ENCODE peak calls at places on chromosomes 4 and X, in eight cellular contexts. M is posterior vena cava; U is A549; A is Peyer's patch; Y is Right ventricle myocardium inferior; O is HCEC 1CT; N is activated CD4-positive, alpha-beta T cell treated with anti-CD3 and anti-CD28 coated beads for 1 hour; C is Ammon's horn. X is an unnamed sample.

GRCh38 chr4:56215901-56216300 is 171.4 kb downstream of the AASDH start:
- DNase-seq in C (no peak), A (peak; percentile 59), O (peak; percentile 41), M (no peak), U (peak; percentile 9), N (no peak), Y (peak; percentile 40), X (no peak)

GRCh38 chrX:129777218-129777768 is 2.5 kb upstream of the SASH3 start:
- DNase-seq in U (no peak), N (peak; percentile 54), C (peak; percentile 33), Y (peak; percentile 81), M (peak; percentile 86), A (peak; percentile 71), O (no peak), X (no peak)

GRCh38 chr4:6116696-6117285 is 83.6 kb downstream of the JAKMIP1 start:
- DNase-seq in M (peak; percentile 42), U (no peak), A (no peak), Y (no peak), C (no peak), N (no peak), O (no peak), X (no peak)

GRCh38 chrX:45801554-45801953 is 600.9 kb upstream of the DIPK2B start:
- DNase-seq in O (peak; percentile 66), C (no peak), N (no peak), Y (no peak), A (no peak), M (no peak), U (no peak), X (no peak)

GRCh38 chr4:53780736-53781400 is 189.6 kb upstream of the LNX1 start:
- DNase-seq in A (no peak), O (peak; percentile 17), Y (no peak), C (no peak), N (no peak), U (no peak), M (no peak), X (no peak)

GRCh38 chr4:169243808-169244207 is 26.9 kb downstream of the SH3RF1 start:
- DNase-seq in U (no peak), C (no peak), A (no peak), Y (no peak), O (no peak), M (no peak), N (no peak), X (no peak)

GRCh38 chrX:15214614-15215013 is 55.3 kb downstream of the ASB9 start:
- DNase-seq in M (no peak), Y (no peak), O (no peak), N (no peak), C (no peak), A (no peak), U (no peak), X (no peak)

GRCh38 chr4:24799196-24799543 is 3.8 kb downstream of the SOD3 start:
- DNase-seq in M (no peak), N (no peak), U (no peak), Y (no peak), C (no peak), O (no peak), A (no peak), X (no peak)

GRCh38 chrX:42992199-42992943 is 214.4 kb upstream of the PPP1R2C start:
- DNase-seq in N (no peak), U (no peak), M (no peak), O (no peak), Y (no peak), A (no peak), C (no peak), X (no peak)

GRCh38 chr4:161936625-161937133 is 227.1 kb downstream of the FSTL5 start:
- DNase-seq in Y (no peak), M (no peak), O (peak; percentile 81), A (no peak), U (peak; percentile 1), N (no peak), C (no peak), X (no peak)

GRCh38 chrX:120282697-120283096 is 28.6 kb downstream of the TMEM255A start:
- DNase-seq in N (no peak), Y (no peak), A (no peak), O (no peak), C (no peak), U (no peak), M (no peak), X (no peak)

GRCh38 chr4:87078987-87079469 is 141.4 kb downstream of the KLHL8 start:
- DNase-seq in C (peak; percentile 50), N (no peak), O (peak; percentile 49), M (peak; percentile 85), Y (no peak), A (no peak), U (no peak), X (no peak)

X was measured in putamen.